ENCODE peak calls at places on chromosomes 16 and 17, in eight cellular contexts. B, Z, M, Y, P, S, X and O are unnamed samples.

GRCh38 chr17:65783845-65784334 is 222.4 kb upstream of the AXIN2 start:
- DNase-seq in B (no peak), Z (no peak), M (no peak), Y (no peak), P (no peak), S (no peak), X (peak; percentile 77), O (no peak)

GRCh38 chr16:51465026-51465425 is 314.0 kb upstream of the SALL1 start:
- DNase-seq in B (no peak), Z (no peak), M (no peak), Y (no peak), P (no peak), S (no peak), X (no peak), O (no peak)

GRCh38 chr16:67987460-67988160 is 7.3 kb upstream of the DPEP3 start:
- DNase-seq in B (no peak), Z (no peak), M (no peak), Y (no peak), P (no peak), S (no peak), X (no peak), O (no peak)

GRCh38 chr17:3502466-3502865 is 26.7 kb downstream of the ASPA start:
- DNase-seq in B (no peak), Z (no peak), M (no peak), Y (no peak), P (no peak), S (no peak), X (no peak), O (no peak)

GRCh38 chr16:84618428-84619102 is 687 bp upstream of the COTL1 start:
- DNase-seq in B (peak; percentile 76), Z (no peak), M (peak; percentile 78), Y (peak; percentile 60), P (no peak), S (no peak), X (peak; percentile 90), O (no peak)

GRCh38 chr16:49478107-49478506 is 104.5 kb downstream of the C16orf78 start:
- DNase-seq in B (no peak), Z (no peak), M (no peak), Y (no peak), P (no peak), S (no peak), X (no peak), O (no peak)

GRCh38 chr17:74742153-74742515 is 5.1 kb downstream of the RAB37 start:
- DNase-seq in B (no peak), Z (no peak), M (no peak), Y (no peak), P (no peak), S (no peak), X (no peak), O (peak; percentile 29)

GRCh38 chr17:2137342-2138098 is 82.6 kb downstream of the HIC1 start:
- DNase-seq in B (peak; percentile 74), Z (no peak), M (peak; percentile 84), Y (no peak), P (no peak), S (no peak), X (no peak), O (no peak)

GRCh38 chr16:86565644-86566511 is 751 bp upstream of the FOXC2 start:
- DNase-seq in B (no peak), Z (no peak), M (peak; percentile 76), Y (no peak), P (no peak), S (no peak), X (no peak), O (no peak)

GRCh38 chr16:53159781-53160436 is 105.1 kb downstream of the CHD9 start:
- DNase-seq in B (no peak), Z (no peak), M (peak; percentile 65), Y (peak; percentile 71), P (peak; percentile 36), S (no peak), X (peak; percentile 18), O (no peak)

GRCh38 chr16:56609463-56609921 is 1.1 kb downstream of the MT2A start:
- DNase-seq in B (no peak), Z (peak; percentile 70), M (peak; percentile 29), Y (no peak), P (peak; percentile 48), S (peak; percentile 40), X (no peak), O (peak; percentile 68)

GRCh38 chr16:11105038-11105903 is 150.7 kb downstream of the SOCS1 start:
- DNase-seq in B (no peak), Z (peak; percentile 18), M (no peak), Y (no peak), P (no peak), S (no peak), X (peak; percentile 87), O (peak; percentile 23)

GRCh38 chr17:82228842-82229685 is at the start of gene SLC16A3:
- DNase-seq in B (no peak), Z (peak; percentile 62), M (peak; percentile 91), Y (no peak), P (peak; percentile 64), S (peak; percentile 48), X (no peak), O (peak; percentile 57)

GRCh38 chr16:13852827-13853226 is 67.1 kb upstream of the ERCC4 start:
- DNase-seq in B (no peak), Z (no peak), M (no peak), Y (no peak), P (no peak), S (no peak), X (no peak), O (no peak)

GRCh38 chr16:50771366-50771765 is 29.5 kb downstream of the CYLD start:
- DNase-seq in B (no peak), Z (no peak), M (no peak), Y (no peak), P (no peak), S (no peak), X (peak; percentile 21), O (no peak)

GRCh38 chr16:19595043-19595767 is 39.7 kb downstream of the VPS35L start:
- DNase-seq in B (no peak), Z (no peak), M (no peak), Y (no peak), P (no peak), S (no peak), X (peak; percentile 43), O (no peak)

GRCh38 chr16:65808735-65809134 is 557.8 kb upstream of the CDH5 start:
- DNase-seq in B (no peak), Z (no peak), M (no peak), Y (no peak), P (no peak), S (no peak), X (no peak), O (no peak)

GRCh38 chr17:44084131-44084538 is 13.6 kb downstream of the G6PC3 start:
- DNase-seq in B (no peak), Z (peak; percentile 41), M (peak; percentile 64), Y (no peak), P (peak; percentile 4), S (no peak), X (no peak), O (peak; percentile 15)

GRCh38 chr17:44004761-44005526 is 522 bp downstream of the NAGS start:
- DNase-seq in B (no peak), Z (peak; percentile 24), M (peak; percentile 58), Y (no peak), P (peak; percentile 25), S (no peak), X (no peak), O (peak; percentile 2)

GRCh38 chr16:31498493-31498892 is 9.7 kb downstream of the RUSF1 start:
- DNase-seq in B (no peak), Z (no peak), M (no peak), Y (no peak), P (no peak), S (no peak), X (no peak), O (no peak)

GRCh38 chr17:73952498-73953205 is 250.8 kb upstream of the RPL38 start:
- DNase-seq in B (no peak), Z (peak; percentile 32), M (peak; percentile 81), Y (no peak), P (no peak), S (peak; percentile 7), X (no peak), O (no peak)